ENCODE peak calls at places on chromosomes 4 and X, in nine cellular contexts. C is hippocampal formation; F is stimulated activated CD4-positive, alpha-beta T cell treated with anti-CD3 and anti-CD28 coated beads, Interleukin-4, amount 100 ng/mL, for 24 hours; H is MV-4-11; W is activated T-helper 1 cell treated with anti-CD3 and anti-CD28 coated beads, Interleukin-12 subunit alpha, Interleukin-12 subunit beta, Interleukin-2, Interleukin-4 antibody, amounts not matched to agents 30 ng/mL and 10 ng/mL and 1 ng/mL, durations not matched to agents 14 hours and 24 hours and 36 hours; I is memory B cell; K is PC-3; G is fibroblast of the conjunctiva; X is KBM-7. O is an unnamed sample.

GRCh38 chr4:36165256-36166005 is 78.9 kb downstream of the ARAP2 start:
- DNase-seq in G (no peak), W (no peak), I (no peak), X (no peak), K (no peak), F (no peak), H (no peak), C (no peak), O (peak)

GRCh38 chrX:16077811-16078210 is 45.6 kb upstream of the GRPR start:
- DNase-seq in K (no peak), C (no peak), I (no peak), X (no peak), G (no peak), F (no peak), H (no peak), W (no peak), O (no peak)

GRCh38 chrX:132071260-132071659 is 48.2 kb downstream of the STK26 start:
- DNase-seq in F (no peak), C (no peak), I (no peak), K (peak), X (peak), H (no peak), W (no peak), G (no peak), O (peak)

GRCh38 chrX:40145001-40145631 is 47.4 kb upstream of the BCOR start:
- DNase-seq in C (no peak), G (no peak), W (no peak), H (no peak), K (peak), I (no peak), F (no peak), X (peak), O (no peak)

GRCh38 chr4:102843938-102844337 is 16.6 kb upstream of the UBE2D3 start:
- DNase-seq in G (no peak), F (no peak), H (no peak), C (no peak), W (no peak), K (no peak), I (no peak), X (no peak), O (no peak)

GRCh38 chrX:68462197-68462596 is 28.9 kb upstream of the OPHN1 start:
- DNase-seq in X (no peak), K (peak), H (no peak), C (no peak), F (no peak), G (no peak), I (no peak), W (no peak), O (no peak)

GRCh38 chr4:118396881-118397666 is 44.3 kb upstream of the PRSS12 start:
- DNase-seq in C (no peak), W (no peak), H (no peak), X (peak), I (no peak), F (no peak), K (no peak), G (no peak), O (no peak)

GRCh38 chrX:41922694-41923171 is 621 bp downstream of the CASK start:
- DNase-seq in W (peak), C (peak), H (no peak), F (peak), X (peak), K (peak), I (peak), G (no peak), O (peak)

GRCh38 chr4:106444557-106444956 is 76.0 kb upstream of the GIMD1 start:
- DNase-seq in C (no peak), K (peak), I (no peak), G (no peak), W (no peak), X (no peak), H (no peak), F (no peak), O (no peak)

GRCh38 chr4:156971623-156972369 is at the start of gene PDGFC:
- DNase-seq in X (peak), I (no peak), W (no peak), K (peak), H (no peak), G (no peak), F (no peak), C (peak), O (no peak)

O was measured in G401.